ENCODE peak calls at places on chromosome 13, in six cellular contexts. G, I, E, K, N and F are unnamed samples.
A peak's percentile ranks its signal among the peaks of the same experiment; 100 is the strongest.

GRCh38 chr13:21420706-21421105 is 38.4 kb downstream of the ZDHHC20 start:
- DNase-seq in E (no peak), I (no peak), G (peak; percentile 47), K (peak; percentile 49), N (no peak), F (no peak)

GRCh38 chr13:30898721-30899188 is 7.3 kb upstream of the MEDAG start:
- DNase-seq in G (peak; percentile 97), N (peak; percentile 43), K (peak; percentile 99), I (no peak), E (no peak), F (peak; percentile 75)

GRCh38 chr13:30968734-30969335 is 36.4 kb downstream of the TEX26 start:
- DNase-seq in E (no peak), K (peak; percentile 37), I (no peak), N (no peak), G (peak; percentile 80), F (peak; percentile 19)

GRCh38 chr13:50531917-50532899 is 311.3 kb downstream of the DLEU7 start:
- DNase-seq in I (peak; percentile 17), G (peak; percentile 53), E (no peak), N (no peak), K (peak; percentile 69), F (no peak)

GRCh38 chr13:43374621-43375020 is 351.2 kb downstream of the DNAJC15 start:
- DNase-seq in I (no peak), E (no peak), K (peak; percentile 44), G (peak; percentile 89), N (no peak), F (peak; percentile 56)

GRCh38 chr13:20713751-20714150 is 10.3 kb downstream of the IL17D start:
- DNase-seq in K (peak; percentile 69), G (peak; percentile 67), N (no peak), I (no peak), E (no peak), F (no peak)

GRCh38 chr13:94427313-94427712 is 52.2 kb downstream of the DCT start:
- DNase-seq in N (no peak), I (peak; percentile 40), K (no peak), G (no peak), E (no peak), F (no peak)

GRCh38 chr13:51041126-51041525 is 69.9 kb downstream of the C13orf42 start:
- DNase-seq in E (no peak), I (no peak), K (no peak), G (no peak), N (no peak), F (no peak)

GRCh38 chr13:45257638-45258338 is 56.9 kb upstream of the KCTD4 start:
- DNase-seq in I (no peak), K (peak; percentile 20), E (no peak), G (peak; percentile 57), N (no peak), F (no peak)

GRCh38 chr13:50512602-50513527 is 330.6 kb downstream of the DLEU7 start:
- DNase-seq in G (peak; percentile 72), N (peak; percentile 61), I (no peak), E (peak; percentile 14), K (peak; percentile 69), F (no peak)

GRCh38 chr13:62544928-62545327 is 1129.3 kb upstream of the PCDH20 start:
- DNase-seq in N (no peak), I (no peak), K (no peak), G (no peak), E (no peak), F (no peak)

GRCh38 chr13:51623473-51623872 is 39.2 kb downstream of the WDFY2 start:
- DNase-seq in E (no peak), N (no peak), G (peak; percentile 50), K (no peak), I (no peak), F (no peak)

GRCh38 chr13:113927661-113928581 is 46.0 kb downstream of the C13orf46 start:
- DNase-seq in K (peak; percentile 84), I (no peak), E (no peak), N (peak; percentile 78), G (peak; percentile 90), F (peak; percentile 93)

GRCh38 chr13:113930711-113931637 is 42.9 kb downstream of the C13orf46 start:
- DNase-seq in E (no peak), K (no peak), N (peak; percentile 11), I (no peak), G (no peak), F (no peak)

GRCh38 chr13:113928701-113929627 is 44.9 kb downstream of the C13orf46 start:
- DNase-seq in I (peak; percentile 74), E (no peak), G (peak; percentile 68), N (peak; percentile 94), K (peak; percentile 65), F (peak; percentile 82)

GRCh38 chr13:113932060-113932459 is 41.8 kb downstream of the C13orf46 start:
- DNase-seq in I (no peak), G (no peak), N (peak; percentile 11), K (no peak), E (no peak), F (no peak)

GRCh38 chr13:113929628-113930615 is 44.0 kb downstream of the C13orf46 start:
- DNase-seq in K (no peak), G (no peak), I (peak; percentile 36), E (no peak), N (no peak), F (no peak)
- TF ChIP-seq CTCF in K (no peak), G (no peak), I (peak; percentile 17), E (no peak), N (no peak), F (no peak)

GRCh38 chr13:102260256-102260655 is 141.6 kb downstream of the FGF14 start:
- DNase-seq in I (no peak), N (no peak), K (no peak), G (no peak), E (no peak), F (no peak)

GRCh38 chr13:102250448-102250847 is 151.4 kb downstream of the FGF14 start:
- DNase-seq in K (no peak), I (no peak), E (no peak), G (no peak), N (no peak), F (no peak)

GRCh38 chr13:102251817-102252216 is 150.0 kb downstream of the FGF14 start:
- DNase-seq in K (no peak), I (peak; percentile 30), E (no peak), N (no peak), G (no peak), F (no peak)

GRCh38 chr13:102255409-102255808 is 146.4 kb downstream of the FGF14 start:
- DNase-seq in E (no peak), I (no peak), N (no peak), K (no peak), G (no peak), F (no peak)
- TF ChIP-seq CTCF in E (no peak), I (no peak), N (no peak), K (no peak), G (no peak), F (no peak)

GRCh38 chr13:28805193-28805819 is 14.8 kb upstream of the MTUS2 start:
- DNase-seq in N (no peak), G (no peak), I (peak; percentile 35), E (no peak), K (peak; percentile 44), F (no peak)
- TF ChIP-seq CTCF in N (no peak), G (peak; percentile 19), I (peak; percentile 56), E (peak; percentile 13), K (peak; percentile 55), F (peak; percentile 27)

DNA sequence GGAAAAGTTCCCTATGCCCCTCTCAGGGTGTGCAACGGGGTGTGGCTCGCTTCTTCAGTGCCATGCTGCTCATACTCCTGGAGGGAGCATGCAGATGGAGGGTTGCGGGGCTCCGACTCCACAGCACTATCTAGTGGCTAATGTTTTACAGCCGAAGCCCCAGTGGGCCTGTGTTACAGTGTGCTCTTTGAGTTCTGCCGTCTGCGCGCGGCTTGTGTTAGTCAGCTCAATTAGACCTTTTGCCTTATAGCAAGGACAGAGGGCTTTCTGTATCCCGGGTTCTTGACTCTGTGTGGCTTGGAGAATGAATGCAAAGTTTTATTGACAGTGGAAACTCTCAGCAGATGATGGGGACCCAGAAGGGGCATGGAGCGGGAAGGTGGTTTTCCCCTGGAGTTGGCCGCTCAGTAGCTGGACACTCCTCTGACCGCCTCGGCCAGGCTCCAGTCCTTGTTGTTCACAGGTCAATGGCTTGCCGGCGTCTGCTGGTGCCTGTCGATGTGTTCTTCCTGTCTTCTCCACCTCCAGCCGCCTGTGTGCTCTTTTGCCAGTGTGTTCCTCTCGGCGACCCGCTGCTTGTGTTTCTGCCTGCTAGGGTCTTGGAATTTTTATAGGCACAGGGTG is 383.4 kb downstream of the LMO7 start:
- DNase-seq in K (no peak), N (no peak), I (peak; percentile 11), E (no peak), G (peak; percentile 18), F (no peak)
- TF ChIP-seq CTCF in K (peak; percentile 37), N (no peak), I (peak; percentile 61), E (no peak), G (no peak), F (no peak)

DNA sequence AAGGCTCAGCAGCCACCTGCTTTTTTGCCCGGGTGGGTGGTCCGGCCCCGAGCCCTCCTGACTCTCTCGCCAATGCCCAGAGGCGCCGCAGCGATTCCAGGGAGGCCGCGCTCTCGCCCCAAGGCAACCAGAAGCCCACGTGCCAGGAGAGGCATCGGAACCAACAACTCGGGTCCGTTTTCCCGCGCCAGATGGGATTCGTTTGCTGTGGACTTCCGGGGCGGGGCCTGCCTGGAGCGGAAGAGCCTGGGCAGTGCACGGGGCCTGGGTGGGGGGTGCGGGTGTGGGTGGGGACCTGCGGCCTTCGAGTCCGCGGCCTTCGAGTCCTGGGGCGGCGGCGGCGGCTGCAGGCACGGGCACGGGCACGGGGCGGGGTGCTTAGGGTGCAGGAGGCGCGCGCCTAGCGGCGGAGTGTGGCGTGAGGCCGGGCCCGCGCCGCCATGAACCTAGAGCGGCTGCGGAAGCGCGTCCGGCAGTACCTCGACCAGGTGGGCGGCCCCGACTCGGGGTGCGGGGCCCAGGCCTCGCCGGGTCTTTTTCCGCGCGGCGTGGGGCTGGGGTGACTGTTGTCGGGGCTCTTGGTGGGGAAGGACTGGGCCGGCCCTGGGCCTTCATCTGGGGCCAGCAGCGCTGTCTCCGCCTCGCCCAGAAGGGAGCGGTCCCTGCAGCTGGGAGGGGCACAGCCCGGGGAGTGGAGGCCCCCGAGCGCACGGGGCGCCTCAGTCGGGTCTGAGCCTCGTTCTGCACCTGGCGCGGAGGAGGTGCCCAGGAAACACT is at the start of gene CDC16:
- DNase-seq in E (peak; percentile 76), I (peak; percentile 99), N (peak; percentile 94), K (peak; percentile 92), G (peak; percentile 90), F (peak; percentile 67)
- TF ChIP-seq CTCF in E (no peak), I (peak; percentile 14), N (peak; percentile 22), K (no peak), G (no peak), F (no peak)